ENCODE peak calls at places on chromosomes 4 and X, in eight cellular contexts. One of them, this sample, is unnamed. For H3K9me3, the result is how much of the 10 kb centered on the place peaks cover.

GRCh38 chr4:139458999-139459398 is 5.1 kb downstream of the RAB33B start:
- DNase-seq in CD4-positive, alpha-beta memory T cell: no peak
- DNase-seq in HAP-1: no peak
- DNase-seq in heart right ventricle: no peak
- DNase-seq in BE2C: no peak
- DNase-seq in lung: no peak
- DNase-seq in K562: no peak
- DNase-seq in mesenchymal stem cell: no peak
- DNase-seq in this sample: no peak

GRCh38 chrX:153063315-153063714 is 7.0 kb downstream of the PNMA3 start:
- DNase-seq in lung: no peak
- DNase-seq in CD4-positive, alpha-beta memory T cell: no peak
- DNase-seq in HAP-1: no peak
- DNase-seq in mesenchymal stem cell: peak
- DNase-seq in BE2C: no peak
- DNase-seq in K562: no peak
- DNase-seq in heart right ventricle: no peak
- DNase-seq in this sample: no peak

GRCh38 chrX:48022740-48023139 is 16.0 kb downstream of the SPACA5 start:
- DNase-seq in heart right ventricle: no peak
- DNase-seq in K562: no peak
- DNase-seq in CD4-positive, alpha-beta memory T cell: no peak
- DNase-seq in BE2C: no peak
- DNase-seq in HAP-1: no peak
- DNase-seq in mesenchymal stem cell: no peak
- DNase-seq in lung: no peak
- DNase-seq in this sample: no peak

GRCh38 chrX:3585719-3586118 is 127.7 kb downstream of the PRKX start:
- DNase-seq in mesenchymal stem cell: no peak
- DNase-seq in heart right ventricle: no peak
- DNase-seq in lung: no peak
- DNase-seq in CD4-positive, alpha-beta memory T cell: no peak
- DNase-seq in HAP-1: no peak
- DNase-seq in K562: peak
- DNase-seq in BE2C: no peak
- DNase-seq in this sample: no peak

GRCh38 chrX:2402361-2402690 is 98.5 kb downstream of the DHRSX start:
- DNase-seq in K562: no peak
- DNase-seq in HAP-1: no peak
- DNase-seq in CD4-positive, alpha-beta memory T cell: no peak
- DNase-seq in lung: no peak
- DNase-seq in heart right ventricle: no peak
- DNase-seq in BE2C: no peak
- DNase-seq in mesenchymal stem cell: no peak
- DNase-seq in this sample: no peak

GRCh38 chr4:77203380-77204197 is 46.6 kb downstream of the CCNG2 start:
- DNase-seq in HAP-1: no peak
- DNase-seq in K562: peak
- DNase-seq in CD4-positive, alpha-beta memory T cell: peak
- DNase-seq in BE2C: peak
- DNase-seq in lung: peak
- DNase-seq in heart right ventricle: no peak
- DNase-seq in mesenchymal stem cell: peak
- DNase-seq in this sample: peak

GRCh38 chr4:76993787-76994641 is 44.5 kb downstream of the SEPTIN11 start:
- DNase-seq in mesenchymal stem cell: no peak
- DNase-seq in CD4-positive, alpha-beta memory T cell: peak
- DNase-seq in HAP-1: no peak
- DNase-seq in heart right ventricle: no peak
- DNase-seq in lung: no peak
- DNase-seq in K562: no peak
- DNase-seq in BE2C: no peak
- DNase-seq in this sample: no peak

GRCh38 chrX:138917781-138918180 is 206.3 kb upstream of the FGF13 start:
- DNase-seq in HAP-1: no peak
- DNase-seq in heart right ventricle: no peak
- DNase-seq in K562: no peak
- DNase-seq in lung: no peak
- DNase-seq in mesenchymal stem cell: no peak
- DNase-seq in CD4-positive, alpha-beta memory T cell: no peak
- DNase-seq in BE2C: no peak
- DNase-seq in this sample: no peak

GRCh38 chrX:103573205-103573604 is 12.1 kb upstream of the TCEAL4 start:
- DNase-seq in mesenchymal stem cell: no peak
- DNase-seq in BE2C: peak
- DNase-seq in HAP-1: no peak
- DNase-seq in CD4-positive, alpha-beta memory T cell: no peak
- DNase-seq in lung: no peak
- DNase-seq in heart right ventricle: no peak
- DNase-seq in K562: no peak
- DNase-seq in this sample: no peak

GRCh38 chrX:119007189-119007770 is 32.9 kb downstream of the LONRF3 start:
- DNase-seq in K562: no peak
- DNase-seq in CD4-positive, alpha-beta memory T cell: no peak
- DNase-seq in BE2C: no peak
- DNase-seq in heart right ventricle: no peak
- DNase-seq in lung: no peak
- DNase-seq in HAP-1: no peak
- DNase-seq in mesenchymal stem cell: no peak
- DNase-seq in this sample: no peak

GRCh38 chrX:46279925-46280313 is 265.3 kb downstream of the ZNF674 start:
- DNase-seq in BE2C: no peak
- DNase-seq in lung: no peak
- DNase-seq in heart right ventricle: no peak
- DNase-seq in HAP-1: no peak
- DNase-seq in mesenchymal stem cell: peak
- DNase-seq in K562: no peak
- DNase-seq in CD4-positive, alpha-beta memory T cell: no peak
- DNase-seq in this sample: no peak

GRCh38 chr4:102180080-102180479 is 165.2 kb downstream of the SLC39A8 start:
- DNase-seq in mesenchymal stem cell: peak
- DNase-seq in heart right ventricle: no peak
- DNase-seq in BE2C: no peak
- DNase-seq in HAP-1: no peak
- DNase-seq in CD4-positive, alpha-beta memory T cell: no peak
- DNase-seq in K562: no peak
- DNase-seq in lung: no peak
- DNase-seq in this sample: no peak

GRCh38 chr4:145882594-145882993 is 56.0 kb downstream of the ZNF827 start:
- DNase-seq in HAP-1: no peak
- DNase-seq in lung: no peak
- DNase-seq in BE2C: no peak
- DNase-seq in heart right ventricle: no peak
- DNase-seq in mesenchymal stem cell: no peak
- DNase-seq in CD4-positive, alpha-beta memory T cell: no peak
- DNase-seq in K562: no peak
- DNase-seq in this sample: no peak

GRCh38 chrX:66633541-66633940 is 5.3 kb downstream of the EDA2R start:
- DNase-seq in K562: no peak
- DNase-seq in heart right ventricle: no peak
- DNase-seq in CD4-positive, alpha-beta memory T cell: no peak
- DNase-seq in BE2C: no peak
- DNase-seq in lung: no peak
- DNase-seq in HAP-1: no peak
- DNase-seq in mesenchymal stem cell: peak
- DNase-seq in this sample: no peak

GRCh38 chrX:53813663-53814440 is 127.3 kb upstream of the HUWE1 start:
- DNase-seq in CD4-positive, alpha-beta memory T cell: no peak
- DNase-seq in lung: no peak
- DNase-seq in mesenchymal stem cell: no peak
- DNase-seq in HAP-1: no peak
- DNase-seq in heart right ventricle: no peak
- DNase-seq in BE2C: no peak
- DNase-seq in K562: no peak
- DNase-seq in this sample: no peak

GRCh38 chrX:87425618-87426017 is 92.0 kb upstream of the KLHL4 start:
- DNase-seq in HAP-1: no peak
- DNase-seq in BE2C: no peak
- DNase-seq in heart right ventricle: no peak
- DNase-seq in K562: no peak
- DNase-seq in mesenchymal stem cell: no peak
- DNase-seq in lung: no peak
- DNase-seq in CD4-positive, alpha-beta memory T cell: no peak
- DNase-seq in this sample: no peak

GRCh38 chr4:90951037-90951436 is 823.8 kb downstream of the CCSER1 start:
- DNase-seq in CD4-positive, alpha-beta memory T cell: no peak
- DNase-seq in BE2C: no peak
- DNase-seq in lung: no peak
- DNase-seq in heart right ventricle: no peak
- DNase-seq in HAP-1: no peak
- DNase-seq in K562: no peak
- DNase-seq in mesenchymal stem cell: peak
- DNase-seq in this sample: no peak

GRCh38 chr4:15729910-15730533 is 27.2 kb downstream of the BST1 start:
- DNase-seq in HAP-1: peak
- DNase-seq in heart right ventricle: no peak
- DNase-seq in BE2C: no peak
- DNase-seq in lung: no peak
- DNase-seq in K562: peak
- DNase-seq in mesenchymal stem cell: peak
- DNase-seq in CD4-positive, alpha-beta memory T cell: peak
- DNase-seq in this sample: peak

GRCh38 chrX:111270339-111270738 is at the start of gene CAPN6:
- DNase-seq in HAP-1: peak
- DNase-seq in BE2C: no peak
- DNase-seq in lung: no peak
- DNase-seq in CD4-positive, alpha-beta memory T cell: no peak
- DNase-seq in K562: no peak
- DNase-seq in heart right ventricle: no peak
- DNase-seq in mesenchymal stem cell: peak
- DNase-seq in this sample: no peak

GRCh38 chr4:132180020-132180427 is 969.1 kb upstream of the PCDH10 start:
- DNase-seq in heart right ventricle: no peak
- DNase-seq in CD4-positive, alpha-beta memory T cell: no peak
- DNase-seq in K562: no peak
- DNase-seq in mesenchymal stem cell: peak
- DNase-seq in lung: no peak
- DNase-seq in HAP-1: no peak
- DNase-seq in BE2C: no peak
- DNase-seq in this sample: no peak

GRCh38 chr4:24443200-24443599 is 141.2 kb downstream of the DHX15 start:
- DNase-seq in BE2C: no peak
- DNase-seq in K562: no peak
- DNase-seq in HAP-1: no peak
- DNase-seq in CD4-positive, alpha-beta memory T cell: no peak
- DNase-seq in heart right ventricle: no peak
- DNase-seq in lung: no peak
- DNase-seq in mesenchymal stem cell: no peak
- DNase-seq in this sample: no peak

GRCh38 chr4:3267576-3268394 is 18.8 kb downstream of the MSANTD1 start:
- DNase-seq in mesenchymal stem cell: no peak
- DNase-seq in HAP-1: peak
- DNase-seq in K562: no peak
- DNase-seq in lung: no peak
- DNase-seq in CD4-positive, alpha-beta memory T cell: no peak
- DNase-seq in heart right ventricle: no peak
- DNase-seq in BE2C: no peak
- DNase-seq in this sample: no peak

GRCh38 chr4:151324449-151325319 is 721 bp downstream of the SH3D19 start:
- DNase-seq in HAP-1: peak
- DNase-seq in K562: peak
- DNase-seq in heart right ventricle: peak
- DNase-seq in mesenchymal stem cell: peak
- DNase-seq in CD4-positive, alpha-beta memory T cell: no peak
- DNase-seq in BE2C: no peak
- DNase-seq in lung: peak
- DNase-seq in this sample: peak

GRCh38 chrX:9745417-9746115 is 20.1 kb downstream of the GPR143 start:
- DNase-seq in lung: no peak
- DNase-seq in HAP-1: no peak
- DNase-seq in K562: no peak
- DNase-seq in mesenchymal stem cell: peak
- DNase-seq in CD4-positive, alpha-beta memory T cell: no peak
- DNase-seq in BE2C: no peak
- DNase-seq in heart right ventricle: no peak
- DNase-seq in this sample: no peak

GRCh38 chr4:153023692-153024394 is 87.7 kb downstream of the FHDC1 start:
- DNase-seq in mesenchymal stem cell: no peak
- DNase-seq in heart right ventricle: no peak
- DNase-seq in CD4-positive, alpha-beta memory T cell: no peak
- DNase-seq in K562: peak
- DNase-seq in BE2C: no peak
- DNase-seq in HAP-1: no peak
- DNase-seq in lung: no peak
- DNase-seq in this sample: no peak

GRCh38 chr4:85725727-85726170 is 250.8 kb downstream of the ARHGAP24 start:
- DNase-seq in mesenchymal stem cell: no peak
- DNase-seq in heart right ventricle: peak
- DNase-seq in HAP-1: no peak
- DNase-seq in lung: peak
- DNase-seq in BE2C: no peak
- DNase-seq in K562: peak
- DNase-seq in CD4-positive, alpha-beta memory T cell: no peak
- DNase-seq in this sample: no peak

GRCh38 chr4:139822391-139822790 is 156.8 kb downstream of the MGST2 start:
- DNase-seq in CD4-positive, alpha-beta memory T cell: no peak
- DNase-seq in lung: no peak
- DNase-seq in mesenchymal stem cell: no peak
- DNase-seq in K562: no peak
- DNase-seq in heart right ventricle: no peak
- DNase-seq in BE2C: no peak
- DNase-seq in HAP-1: no peak
- DNase-seq in this sample: no peak

GRCh38 chrX:101429934-101430333 is 21.9 kb downstream of the HNRNPH2 start:
- DNase-seq in HAP-1: no peak
- DNase-seq in BE2C: no peak
- DNase-seq in heart right ventricle: no peak
- DNase-seq in mesenchymal stem cell: peak
- DNase-seq in lung: no peak
- DNase-seq in CD4-positive, alpha-beta memory T cell: no peak
- DNase-seq in K562: no peak
- DNase-seq in this sample: no peak
- H3K9me3 ChIP-seq in HAP-1: under half
- H3K9me3 ChIP-seq in BE2C: under half
- H3K9me3 ChIP-seq in heart right ventricle: under half
- H3K9me3 ChIP-seq in mesenchymal stem cell: under half
- H3K9me3 ChIP-seq in lung: under half
- H3K9me3 ChIP-seq in CD4-positive, alpha-beta memory T cell: under half
- H3K9me3 ChIP-seq in K562: under half
- H3K9me3 ChIP-seq in this sample: under half

GRCh38 chr4:623914-624626 is 1.3 kb upstream of the PDE6B start:
- DNase-seq in lung: no peak
- DNase-seq in BE2C: no peak
- DNase-seq in CD4-positive, alpha-beta memory T cell: no peak
- DNase-seq in mesenchymal stem cell: no peak
- DNase-seq in K562: no peak
- DNase-seq in HAP-1: no peak
- DNase-seq in heart right ventricle: no peak
- DNase-seq in this sample: no peak
- H3K4me3 ChIP-seq in lung: no peak
- H3K4me3 ChIP-seq in BE2C: no peak
- H3K4me3 ChIP-seq in CD4-positive, alpha-beta memory T cell: no peak
- H3K4me3 ChIP-seq in mesenchymal stem cell: no peak
- H3K4me3 ChIP-seq in K562: no peak
- H3K4me3 ChIP-seq in HAP-1: no peak
- H3K4me3 ChIP-seq in heart right ventricle: no peak
- H3K4me3 ChIP-seq in this sample: no peak

GRCh38 chrX:151791961-151792360 is 57.4 kb downstream of the CNGA2 start:
- DNase-seq in CD4-positive, alpha-beta memory T cell: no peak
- DNase-seq in HAP-1: no peak
- DNase-seq in lung: no peak
- DNase-seq in BE2C: no peak
- DNase-seq in K562: no peak
- DNase-seq in heart right ventricle: no peak
- DNase-seq in mesenchymal stem cell: no peak
- DNase-seq in this sample: no peak
- H3K9me3 ChIP-seq in CD4-positive, alpha-beta memory T cell: under half
- H3K9me3 ChIP-seq in HAP-1: under half
- H3K9me3 ChIP-seq in lung: under half
- H3K9me3 ChIP-seq in BE2C: under half
- H3K9me3 ChIP-seq in K562: under half
- H3K9me3 ChIP-seq in heart right ventricle: under half
- H3K9me3 ChIP-seq in mesenchymal stem cell: under half
- H3K9me3 ChIP-seq in this sample: under half

GRCh38 chr4:20639346-20639745 is 60.9 kb upstream of the PACRGL start:
- DNase-seq in lung: no peak
- DNase-seq in HAP-1: no peak
- DNase-seq in heart right ventricle: no peak
- DNase-seq in BE2C: no peak
- DNase-seq in K562: no peak
- DNase-seq in CD4-positive, alpha-beta memory T cell: no peak
- DNase-seq in mesenchymal stem cell: no peak
- DNase-seq in this sample: no peak
- H3K4me3 ChIP-seq in lung: no peak
- H3K4me3 ChIP-seq in HAP-1: no peak
- H3K4me3 ChIP-seq in heart right ventricle: no peak
- H3K4me3 ChIP-seq in BE2C: no peak
- H3K4me3 ChIP-seq in K562: no peak
- H3K4me3 ChIP-seq in CD4-positive, alpha-beta memory T cell: no peak
- H3K4me3 ChIP-seq in mesenchymal stem cell: no peak
- H3K4me3 ChIP-seq in this sample: no peak

This sample was measured in SJSA1.